ENCODE peak calls at places on chromosomes 12 and 14, in seven cellular contexts. C, X, V, R, A, K and S are unnamed samples.

GRCh38 chr12:10722502-10722904 is 620 bp downstream of the YBX3 start:
- DNase-seq in C (no peak), X (peak), V (peak), R (no peak), A (peak), K (peak), S (peak)

GRCh38 chr12:52206309-52207040 is 14.7 kb upstream of the KRT80 start:
- DNase-seq in C (no peak), X (no peak), V (no peak), R (no peak), A (no peak), K (no peak), S (no peak)

GRCh38 chr12:20377750-20378149 is 9.4 kb downstream of the PDE3A start:
- DNase-seq in C (no peak), X (no peak), V (no peak), R (no peak), A (no peak), K (no peak), S (no peak)

GRCh38 chr14:93941293-93941910 is 14.3 kb downstream of the FAM181A start:
- DNase-seq in C (no peak), X (no peak), V (no peak), R (peak), A (no peak), K (peak), S (peak)

GRCh38 chr12:93979189-93979588 is 169.2 kb upstream of the PLXNC1 start:
- DNase-seq in C (no peak), X (no peak), V (no peak), R (no peak), A (no peak), K (peak), S (no peak)

GRCh38 chr14:80570930-80571298 is 359.6 kb upstream of the DIO2 start:
- DNase-seq in C (no peak), X (no peak), V (no peak), R (no peak), A (no peak), K (no peak), S (no peak)

GRCh38 chr14:93006484-93007128 is 83.7 kb downstream of the CHGA start:
- DNase-seq in C (no peak), X (no peak), V (no peak), R (peak), A (no peak), K (no peak), S (no peak)

GRCh38 chr12:88445715-88446393 is 134.4 kb downstream of the KITLG start:
- DNase-seq in C (no peak), X (no peak), V (no peak), R (no peak), A (no peak), K (no peak), S (no peak)

GRCh38 chr12:55703976-55704761 is 3.5 kb downstream of the ITGA7 start:
- DNase-seq in C (no peak), X (no peak), V (no peak), R (no peak), A (no peak), K (no peak), S (no peak)

GRCh38 chr12:20150835-20151234 is 217.5 kb upstream of the PDE3A start:
- DNase-seq in C (no peak), X (no peak), V (no peak), R (no peak), A (no peak), K (no peak), S (no peak)

GRCh38 chr14:23041729-23042128 is 283 bp upstream of the PSMB11 start:
- DNase-seq in C (no peak), X (no peak), V (no peak), R (peak), A (no peak), K (peak), S (no peak)

GRCh38 chr12:121295746-121296617 is 527 bp downstream of the CAMKK2 start:
- DNase-seq in C (peak), X (peak), V (no peak), R (peak), A (no peak), K (no peak), S (peak)

GRCh38 chr12:67697443-67697842 is 48.9 kb downstream of the DYRK2 start:
- DNase-seq in C (no peak), X (no peak), V (no peak), R (no peak), A (peak), K (no peak), S (no peak)

GRCh38 chr14:50668008-50668851 is at the start of gene SAV1:
- DNase-seq in C (peak), X (peak), V (peak), R (peak), A (peak), K (peak), S (peak)

GRCh38 chr12:9237286-9237685 is 29.1 kb upstream of the PZP start:
- DNase-seq in C (no peak), X (no peak), V (no peak), R (no peak), A (no peak), K (no peak), S (no peak)

GRCh38 chr14:93073366-93073722 is 42.4 kb downstream of the ITPK1 start:
- DNase-seq in C (no peak), X (no peak), V (no peak), R (no peak), A (no peak), K (no peak), S (no peak)

GRCh38 chr14:49944501-49944900 is 51.6 kb downstream of the ARF6 start:
- DNase-seq in C (no peak), X (no peak), V (no peak), R (no peak), A (no peak), K (no peak), S (no peak)

GRCh38 chr12:3030821-3031415 is 46.3 kb upstream of the TSPAN9 start:
- DNase-seq in C (no peak), X (no peak), V (no peak), R (no peak), A (no peak), K (no peak), S (no peak)

GRCh38 chr12:28933864-28934527 is 215.1 kb upstream of the FAR2 start:
- DNase-seq in C (no peak), X (no peak), V (no peak), R (no peak), A (no peak), K (no peak), S (no peak)

GRCh38 chr12:77104281-77104680 is 38.9 kb upstream of the E2F7 start:
- DNase-seq in C (no peak), X (no peak), V (no peak), R (peak), A (no peak), K (no peak), S (no peak)

GRCh38 chr14:33693237-33693636 is 257.6 kb downstream of the EGLN3 start:
- DNase-seq in C (no peak), X (no peak), V (no peak), R (no peak), A (no peak), K (peak), S (no peak)

GRCh38 chr12:34396861-34397590 is 374.7 kb downstream of the ALG10 start:
- DNase-seq in C (no peak), X (peak), V (peak), R (no peak), A (no peak), K (no peak), S (no peak)

GRCh38 chr14:67551123-67551522 is 18.0 kb downstream of the PLEKHH1 start:
- DNase-seq in C (no peak), X (no peak), V (no peak), R (no peak), A (no peak), K (no peak), S (no peak)

GRCh38 chr14:56590535-56590951 is 10.9 kb downstream of the TMEM260 start:
- DNase-seq in C (no peak), X (no peak), V (no peak), R (no peak), A (no peak), K (no peak), S (no peak)

GRCh38 chr12:24889403-24889802 is 59.5 kb downstream of the BCAT1 start:
- DNase-seq in C (no peak), X (no peak), V (no peak), R (no peak), A (no peak), K (no peak), S (no peak)

GRCh38 chr14:65728604-65729003 is 316.1 kb downstream of the FUT8 start:
- DNase-seq in C (no peak), X (no peak), V (no peak), R (no peak), A (no peak), K (no peak), S (no peak)

GRCh38 chr14:55749201-55749812 is 169.3 kb downstream of the KTN1 start:
- DNase-seq in C (no peak), X (no peak), V (no peak), R (no peak), A (no peak), K (no peak), S (no peak)

GRCh38 chr12:122867701-122868461 is 28.0 kb downstream of the VPS37B start:
- DNase-seq in C (no peak), X (no peak), V (no peak), R (no peak), A (no peak), K (no peak), S (peak)

GRCh38 chr14:88025350-88025749 is 20.4 kb downstream of the GPR65 start:
- DNase-seq in C (no peak), X (no peak), V (no peak), R (no peak), A (no peak), K (no peak), S (no peak)

GRCh38 chr12:85804663-85805062 is 31.5 kb downstream of the RASSF9 start:
- DNase-seq in C (no peak), X (no peak), V (no peak), R (peak), A (no peak), K (peak), S (no peak)